ENCODE peak calls at places on chromosomes 16 and 17, in eight cellular contexts. D is stomach, I is suprapubic skin, R is HCT116, W is GM12891, O is sigmoid colon, M is transverse colon, H is HL-60. N is an unnamed sample.

GRCh38 chr17:69828087-69828486 is 246.9 kb upstream of the KCNJ16 start:
- DNase-seq in H (no peak), R (no peak), M (no peak), O (no peak), D (peak; percentile 43), W (no peak), I (no peak), N (no peak)

GRCh38 chr16:77780378-77780837 is 8.0 kb upstream of the VAT1L start:
- DNase-seq in I (no peak), R (peak; percentile 10), H (no peak), W (no peak), M (no peak), D (no peak), O (no peak), N (no peak)

GRCh38 chr16:50209548-50210265 is 56.6 kb downstream of the TENT4B start:
- DNase-seq in H (peak; percentile 16), D (no peak), I (no peak), M (peak; percentile 35), W (no peak), R (no peak), O (no peak), N (no peak)

GRCh38 chr16:86914850-86915717 is 336.7 kb downstream of the FOXL1 start:
- DNase-seq in H (no peak), R (no peak), I (no peak), O (no peak), W (no peak), D (no peak), M (no peak), N (no peak)

GRCh38 chr17:60390881-60391418 is 983 bp downstream of the USP32 start:
- DNase-seq in R (no peak), I (no peak), D (peak; percentile 30), O (no peak), H (no peak), W (no peak), M (peak; percentile 38), N (no peak)

GRCh38 chr16:68097088-68097487 is 11.9 kb downstream of the NFATC3 start:
- DNase-seq in M (no peak), W (no peak), I (no peak), D (no peak), O (no peak), H (no peak), R (no peak), N (no peak)

GRCh38 chr17:34378664-34379101 is 15.7 kb upstream of the CCL1 start:
- DNase-seq in I (no peak), M (peak; percentile 28), D (no peak), O (no peak), R (no peak), W (peak; percentile 41), H (no peak), N (no peak)

GRCh38 chr16:65494080-65494479 is 372.2 kb upstream of the CDH11 start:
- DNase-seq in I (no peak), R (no peak), D (no peak), W (no peak), O (no peak), H (no peak), M (no peak), N (no peak)

GRCh38 chr16:55949518-55949917 is 74.3 kb upstream of the CES5A start:
- DNase-seq in O (no peak), D (no peak), I (no peak), H (no peak), R (no peak), W (no peak), M (no peak), N (no peak)

GRCh38 chr17:69853533-69854262 is 221.3 kb upstream of the KCNJ16 start:
- DNase-seq in H (no peak), D (no peak), M (no peak), I (no peak), R (no peak), O (no peak), W (no peak), N (no peak)

GRCh38 chr17:65434251-65434650 is 127.2 kb downstream of the AXIN2 start:
- DNase-seq in I (no peak), H (no peak), R (no peak), D (no peak), M (no peak), W (no peak), O (no peak), N (no peak)

GRCh38 chr17:4605826-4606225 is 21.5 kb downstream of the SMTNL2 start:
- DNase-seq in D (no peak), W (peak; percentile 23), M (peak; percentile 35), I (no peak), R (no peak), H (no peak), O (no peak), N (no peak)

GRCh38 chr16:28524544-28525179 is 14.1 kb downstream of the NUPR1 start:
- DNase-seq in D (no peak), W (no peak), I (no peak), M (no peak), H (no peak), O (no peak), R (no peak), N (no peak)

GRCh38 chr16:53068423-53068833 is 13.6 kb downstream of the CHD9 start:
- DNase-seq in D (no peak), O (no peak), R (no peak), W (no peak), H (no peak), I (no peak), M (peak; percentile 28), N (no peak)

GRCh38 chr16:5374184-5374583 is 276.6 kb upstream of the EEF2KMT start:
- DNase-seq in W (no peak), O (no peak), D (no peak), M (no peak), R (no peak), H (no peak), I (no peak), N (no peak)

GRCh38 chr17:182164-182751 is 808 bp upstream of the DOC2B start:
- DNase-seq in I (no peak), D (peak; percentile 75), O (no peak), M (no peak), W (no peak), R (no peak), H (no peak), N (peak; percentile 25)

GRCh38 chr16:23079683-23080221 is 69.5 kb downstream of the USP31 start:
- DNase-seq in R (no peak), O (no peak), W (no peak), M (peak; percentile 68), D (no peak), H (no peak), I (no peak), N (no peak)
- TF ChIP-seq POLR2AphosphoS5 in R (no peak), O (no peak), W (no peak), M (no peak), D (no peak), H (no peak), I (no peak), N (no peak)

DNA sequence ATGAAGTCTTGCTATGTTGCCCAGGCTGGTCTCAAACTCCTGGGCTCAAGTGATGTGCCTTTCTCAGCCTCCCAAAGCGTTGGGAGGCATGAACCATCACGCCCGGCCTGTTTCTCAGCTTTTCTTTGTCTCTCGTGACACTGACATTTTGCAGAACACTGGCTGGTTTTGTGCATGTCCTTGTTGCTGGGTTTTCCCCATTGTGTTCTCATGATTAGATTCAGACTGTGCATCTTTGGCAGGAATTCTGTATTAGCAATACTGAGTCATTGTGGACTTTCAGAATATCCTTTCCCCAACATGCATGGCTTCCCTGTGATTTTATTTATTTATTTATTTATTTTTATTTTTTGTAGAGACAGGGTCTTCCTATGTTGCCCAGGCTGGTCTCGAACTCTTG is 109.0 kb upstream of the NOL11 start:
- DNase-seq in R (no peak), I (no peak), D (no peak), M (no peak), W (no peak), H (no peak), O (no peak), N (no peak)
- TF ChIP-seq POLR2AphosphoS5 in R (no peak), I (no peak), D (no peak), M (no peak), W (no peak), H (no peak), O (peak; percentile 8), N (no peak)

GRCh38 chr17:39754958-39755549 is 17.3 kb downstream of the GRB7 start:
- DNase-seq in I (no peak), D (no peak), R (no peak), O (peak; percentile 69), M (peak; percentile 35), W (no peak), H (no peak), N (no peak)

GRCh38 chr17:39756376-39757079 is 18.8 kb downstream of the GRB7 start:
- DNase-seq in I (no peak), R (no peak), D (no peak), H (no peak), O (peak; percentile 50), M (no peak), W (no peak), N (no peak)

GRCh38 chr17:39752241-39752831 is 14.6 kb downstream of the GRB7 start:
- DNase-seq in O (peak; percentile 50), M (no peak), I (no peak), D (peak; percentile 22), H (no peak), W (no peak), R (no peak), N (peak; percentile 17)

GRCh38 chr17:39753514-39754160 is 15.9 kb downstream of the GRB7 start:
- DNase-seq in W (peak; percentile 73), D (peak; percentile 67), M (peak; percentile 72), O (peak; percentile 79), I (no peak), H (peak; percentile 54), R (no peak), N (peak; percentile 20)

DNA sequence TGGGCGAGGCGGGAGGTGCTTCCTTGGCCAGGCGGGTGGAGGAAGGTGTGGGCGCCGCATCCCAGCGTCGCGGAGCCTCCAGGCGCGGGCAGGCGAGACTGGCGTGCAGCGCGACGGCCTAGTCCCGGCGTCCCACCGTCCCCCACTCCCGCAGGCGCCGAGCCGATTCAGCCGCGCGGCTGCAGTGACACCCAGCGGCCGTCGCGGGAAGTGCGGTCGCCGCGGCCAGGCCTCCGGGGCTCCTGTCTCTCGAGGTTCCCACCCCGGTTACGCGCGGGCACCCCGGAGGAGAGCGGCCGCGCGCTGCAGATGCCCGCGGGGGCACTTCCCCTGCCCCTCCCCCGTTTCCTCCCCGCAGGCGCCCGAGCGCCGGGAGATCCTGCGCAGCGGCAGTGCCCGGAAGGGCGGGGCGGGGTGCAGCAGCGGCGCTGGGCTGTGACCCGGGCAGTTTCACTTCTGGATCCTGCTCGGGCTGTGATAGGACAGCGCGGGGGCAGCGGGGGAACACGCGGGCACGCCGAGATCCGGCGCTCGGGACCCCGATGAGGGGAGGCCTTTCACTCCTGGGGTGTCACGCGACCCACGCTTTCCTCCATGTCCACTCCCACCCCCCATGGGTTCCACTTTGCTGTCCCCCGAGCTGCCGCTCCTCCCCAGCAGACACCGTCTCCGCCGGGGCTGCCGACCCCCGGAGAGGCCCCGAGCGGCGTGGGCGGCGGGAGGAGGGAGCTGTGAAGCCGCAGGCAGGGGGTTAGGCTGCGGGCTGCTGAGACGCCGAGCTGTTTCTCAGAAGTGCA is 16.6 kb downstream of the GRB7 start:
- DNase-seq in R (peak; percentile 73), D (peak; percentile 96), W (peak; percentile 97), I (peak; percentile 92), O (peak; percentile 95), M (peak; percentile 97), H (peak; percentile 95), N (peak; percentile 80)
- TF ChIP-seq POLR2AphosphoS5 in R (peak; percentile 78), D (peak; percentile 79), W (peak; percentile 14), I (peak; percentile 56), O (peak; percentile 85), M (peak; percentile 84), H (peak; percentile 61), N (peak; percentile 65)

DNA sequence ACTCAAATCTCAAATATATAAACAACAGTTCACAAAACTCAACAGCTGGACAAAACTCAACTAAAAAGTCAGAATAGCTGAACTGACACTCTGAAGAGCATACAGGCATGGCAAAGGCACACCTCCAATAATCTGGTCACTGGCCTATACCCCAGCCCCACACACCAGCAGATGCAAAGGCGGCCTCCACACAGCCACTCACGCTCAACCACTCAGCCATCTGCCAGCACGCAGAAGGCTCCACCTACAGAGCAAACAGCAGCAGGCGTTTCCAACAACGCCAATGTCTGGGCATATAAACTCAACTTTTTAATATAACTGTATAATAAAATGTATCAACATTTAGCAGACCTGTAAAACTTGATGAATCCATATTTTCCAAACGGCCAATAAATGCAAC is 17.2 kb downstream of the USP7 start:
- DNase-seq in M (peak; percentile 63), I (no peak), R (no peak), O (no peak), D (no peak), W (no peak), H (no peak), N (no peak)
- TF ChIP-seq POLR2AphosphoS5 in M (no peak), I (no peak), R (no peak), O (no peak), D (no peak), W (no peak), H (no peak), N (no peak)